ENCODE peak calls at places on chromosomes 5 and 9, in eight cellular contexts. One of them, this sample, is unnamed.

GRCh38 chr5:27706832-27707231 is 668.4 kb upstream of the CDH9 start:
- DNase-seq in heart left ventricle: no peak
- DNase-seq in A549: no peak
- DNase-seq in suprapubic skin: no peak
- DNase-seq in kidney epithelial cell: peak; percentile 19
- DNase-seq in IMR-90: no peak
- DNase-seq in NB4: no peak
- DNase-seq in astrocyte: peak; percentile 13
- DNase-seq in this sample: no peak

GRCh38 chr9:83013261-83013610 is 49.7 kb downstream of the RASEF start:
- DNase-seq in suprapubic skin: no peak
- DNase-seq in NB4: no peak
- DNase-seq in kidney epithelial cell: no peak
- DNase-seq in astrocyte: peak; percentile 78
- DNase-seq in IMR-90: peak; percentile 83
- DNase-seq in A549: peak; percentile 23
- DNase-seq in heart left ventricle: no peak
- DNase-seq in this sample: no peak

GRCh38 chr5:8538813-8539212 is 669.9 kb downstream of the MTRR start:
- DNase-seq in IMR-90: no peak
- DNase-seq in suprapubic skin: no peak
- DNase-seq in NB4: no peak
- DNase-seq in kidney epithelial cell: no peak
- DNase-seq in astrocyte: no peak
- DNase-seq in A549: no peak
- DNase-seq in heart left ventricle: no peak
- DNase-seq in this sample: peak; percentile 98

GRCh38 chr5:98999631-99000030 is 70.8 kb upstream of the CHD1 start:
- DNase-seq in kidney epithelial cell: no peak
- DNase-seq in A549: no peak
- DNase-seq in astrocyte: no peak
- DNase-seq in IMR-90: no peak
- DNase-seq in heart left ventricle: no peak
- DNase-seq in NB4: no peak
- DNase-seq in suprapubic skin: no peak
- DNase-seq in this sample: no peak

GRCh38 chr5:159206818-159207217 is 2.5 kb downstream of the RNF145 start:
- DNase-seq in A549: no peak
- DNase-seq in IMR-90: no peak
- DNase-seq in heart left ventricle: no peak
- DNase-seq in kidney epithelial cell: no peak
- DNase-seq in NB4: no peak
- DNase-seq in suprapubic skin: no peak
- DNase-seq in astrocyte: no peak
- DNase-seq in this sample: no peak

GRCh38 chr9:98563997-98564396 is 144.7 kb downstream of the GABBR2 start:
- DNase-seq in heart left ventricle: no peak
- DNase-seq in NB4: no peak
- DNase-seq in A549: no peak
- DNase-seq in IMR-90: no peak
- DNase-seq in suprapubic skin: no peak
- DNase-seq in astrocyte: no peak
- DNase-seq in kidney epithelial cell: no peak
- DNase-seq in this sample: no peak

GRCh38 chr9:113154936-113155335 is 4.1 kb downstream of the SLC31A2 start:
- DNase-seq in NB4: peak; percentile 79
- DNase-seq in astrocyte: no peak
- DNase-seq in heart left ventricle: no peak
- DNase-seq in IMR-90: peak; percentile 31
- DNase-seq in kidney epithelial cell: no peak
- DNase-seq in suprapubic skin: no peak
- DNase-seq in A549: no peak
- DNase-seq in this sample: no peak

GRCh38 chr9:111039203-111039907 is 1.1 kb upstream of the LPAR1 start:
- DNase-seq in astrocyte: no peak
- DNase-seq in heart left ventricle: no peak
- DNase-seq in suprapubic skin: no peak
- DNase-seq in kidney epithelial cell: no peak
- DNase-seq in IMR-90: no peak
- DNase-seq in A549: no peak
- DNase-seq in NB4: no peak
- DNase-seq in this sample: no peak

GRCh38 chr9:74672237-74672636 is 175.1 kb downstream of the RORB start:
- DNase-seq in astrocyte: no peak
- DNase-seq in heart left ventricle: no peak
- DNase-seq in kidney epithelial cell: no peak
- DNase-seq in NB4: no peak
- DNase-seq in suprapubic skin: no peak
- DNase-seq in IMR-90: no peak
- DNase-seq in A549: no peak
- DNase-seq in this sample: no peak

DNA sequence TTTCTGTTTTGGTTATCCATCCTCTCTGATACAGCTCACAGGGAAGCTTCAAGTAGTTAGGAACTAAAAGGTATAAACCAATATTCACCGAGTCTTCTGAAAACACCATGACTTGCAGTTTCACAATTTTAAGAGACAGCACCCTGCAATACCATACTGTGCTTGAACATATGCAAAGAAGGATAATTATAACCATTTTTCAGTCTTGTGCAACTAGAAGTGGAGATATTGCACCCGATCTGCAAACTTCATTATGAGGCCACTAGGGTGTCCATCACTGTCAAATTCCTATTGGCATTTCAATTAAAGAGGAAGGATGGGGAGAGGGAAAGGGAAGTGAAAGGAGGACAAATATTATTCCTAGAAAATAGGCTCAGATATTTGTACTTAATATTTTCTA is 32.4 kb upstream of the CEP120 start:
- DNase-seq in IMR-90: no peak
- DNase-seq in heart left ventricle: no peak
- DNase-seq in astrocyte: no peak
- DNase-seq in NB4: peak; percentile 61
- DNase-seq in kidney epithelial cell: no peak
- DNase-seq in suprapubic skin: no peak
- DNase-seq in A549: no peak
- DNase-seq in this sample: no peak
- TF ChIP-seq CTCF in IMR-90: no peak
- TF ChIP-seq CTCF in heart left ventricle: no peak
- TF ChIP-seq CTCF in astrocyte: no peak
- TF ChIP-seq CTCF in NB4: no peak
- TF ChIP-seq CTCF in kidney epithelial cell: no peak
- TF ChIP-seq CTCF in suprapubic skin: no peak
- TF ChIP-seq CTCF in A549: no peak
- TF ChIP-seq CTCF in this sample: no peak

GRCh38 chr5:132747693-132748440 is 641 bp downstream of the CCNI2 start:
- DNase-seq in kidney epithelial cell: no peak
- DNase-seq in astrocyte: no peak
- DNase-seq in suprapubic skin: no peak
- DNase-seq in heart left ventricle: no peak
- DNase-seq in NB4: no peak
- DNase-seq in A549: no peak
- DNase-seq in IMR-90: no peak
- DNase-seq in this sample: no peak

GRCh38 chr5:132748522-132749000 is 1.3 kb downstream of the CCNI2 start:
- DNase-seq in NB4: no peak
- DNase-seq in heart left ventricle: no peak
- DNase-seq in A549: no peak
- DNase-seq in astrocyte: no peak
- DNase-seq in IMR-90: no peak
- DNase-seq in kidney epithelial cell: no peak
- DNase-seq in suprapubic skin: no peak
- DNase-seq in this sample: no peak

GRCh38 chr5:132747064-132747692 is at the start of gene CCNI2:
- DNase-seq in heart left ventricle: no peak
- DNase-seq in IMR-90: no peak
- DNase-seq in A549: peak; percentile 65
- DNase-seq in suprapubic skin: no peak
- DNase-seq in kidney epithelial cell: no peak
- DNase-seq in NB4: peak; percentile 20
- DNase-seq in astrocyte: no peak
- DNase-seq in this sample: no peak

GRCh38 chr5:132744659-132745058 is 2.6 kb upstream of the CCNI2 start:
- DNase-seq in kidney epithelial cell: no peak
- DNase-seq in astrocyte: no peak
- DNase-seq in suprapubic skin: no peak
- DNase-seq in heart left ventricle: no peak
- DNase-seq in IMR-90: no peak
- DNase-seq in NB4: no peak
- DNase-seq in A549: no peak
- DNase-seq in this sample: no peak

GRCh38 chr5:132746592-132747063 is 598 bp upstream of the CCNI2 start:
- DNase-seq in A549: no peak
- DNase-seq in heart left ventricle: no peak
- DNase-seq in suprapubic skin: no peak
- DNase-seq in NB4: peak; percentile 41
- DNase-seq in astrocyte: no peak
- DNase-seq in IMR-90: no peak
- DNase-seq in kidney epithelial cell: peak; percentile 35
- DNase-seq in this sample: no peak
- TF ChIP-seq CTCF in A549: peak; percentile 69
- TF ChIP-seq CTCF in heart left ventricle: no peak
- TF ChIP-seq CTCF in suprapubic skin: no peak
- TF ChIP-seq CTCF in NB4: no peak
- TF ChIP-seq CTCF in astrocyte: peak; percentile 8
- TF ChIP-seq CTCF in IMR-90: peak; percentile 13
- TF ChIP-seq CTCF in kidney epithelial cell: peak; percentile 73
- TF ChIP-seq CTCF in this sample: no peak

GRCh38 chr9:76756273-76756650 is 8.0 kb upstream of the PCA3 start:
- DNase-seq in suprapubic skin: no peak
- DNase-seq in heart left ventricle: no peak
- DNase-seq in NB4: peak; percentile 63
- DNase-seq in IMR-90: peak; percentile 41
- DNase-seq in kidney epithelial cell: no peak
- DNase-seq in A549: peak; percentile 11
- DNase-seq in astrocyte: no peak
- DNase-seq in this sample: no peak
- TF ChIP-seq CTCF in suprapubic skin: no peak
- TF ChIP-seq CTCF in heart left ventricle: no peak
- TF ChIP-seq CTCF in NB4: peak; percentile 38
- TF ChIP-seq CTCF in IMR-90: peak; percentile 43
- TF ChIP-seq CTCF in kidney epithelial cell: peak; percentile 34
- TF ChIP-seq CTCF in A549: peak; percentile 37
- TF ChIP-seq CTCF in astrocyte: no peak
- TF ChIP-seq CTCF in this sample: peak; percentile 42

DNA sequence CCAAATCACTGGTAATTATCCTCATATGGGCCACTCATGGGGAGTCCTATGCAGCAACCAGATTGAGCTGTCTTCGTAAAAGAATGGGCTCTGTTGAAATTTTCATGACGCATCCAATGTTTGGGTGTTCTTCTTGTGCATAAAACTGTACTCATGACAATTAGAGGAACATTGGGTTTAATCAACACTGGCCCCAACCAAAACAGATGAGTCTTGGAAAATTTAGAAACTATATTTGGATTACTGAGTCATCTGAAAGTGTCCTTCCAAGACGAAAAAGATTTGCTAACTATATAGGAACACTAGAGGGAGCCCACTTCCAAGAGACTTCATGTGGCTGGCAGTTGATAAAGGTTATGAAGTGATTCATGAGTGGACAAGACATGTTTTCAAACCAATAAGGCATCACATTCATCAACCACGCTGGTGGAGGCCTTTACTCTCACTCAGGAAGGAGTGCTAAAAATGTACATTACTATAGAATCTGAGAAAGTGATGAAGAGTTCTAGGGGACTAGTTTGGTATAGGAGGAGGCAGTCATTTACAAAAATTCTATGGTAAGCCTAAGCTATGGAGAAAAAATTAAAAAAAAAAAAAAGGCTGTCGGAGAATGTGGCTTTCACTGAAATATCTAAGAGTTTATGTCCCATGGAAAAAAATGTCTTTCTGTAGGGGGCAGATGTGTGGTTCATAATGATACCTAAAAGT is 313.5 kb downstream of the PRDM9 start:
- DNase-seq in kidney epithelial cell: peak; percentile 32
- DNase-seq in astrocyte: no peak
- DNase-seq in heart left ventricle: no peak
- DNase-seq in IMR-90: peak; percentile 1
- DNase-seq in A549: peak; percentile 5
- DNase-seq in suprapubic skin: no peak
- DNase-seq in NB4: peak; percentile 48
- DNase-seq in this sample: peak; percentile 63
- TF ChIP-seq CTCF in kidney epithelial cell: peak; percentile 72
- TF ChIP-seq CTCF in astrocyte: peak; percentile 42
- TF ChIP-seq CTCF in heart left ventricle: no peak
- TF ChIP-seq CTCF in IMR-90: peak; percentile 12
- TF ChIP-seq CTCF in A549: peak; percentile 39
- TF ChIP-seq CTCF in suprapubic skin: no peak
- TF ChIP-seq CTCF in NB4: peak; percentile 38
- TF ChIP-seq CTCF in this sample: peak; percentile 68

DNA sequence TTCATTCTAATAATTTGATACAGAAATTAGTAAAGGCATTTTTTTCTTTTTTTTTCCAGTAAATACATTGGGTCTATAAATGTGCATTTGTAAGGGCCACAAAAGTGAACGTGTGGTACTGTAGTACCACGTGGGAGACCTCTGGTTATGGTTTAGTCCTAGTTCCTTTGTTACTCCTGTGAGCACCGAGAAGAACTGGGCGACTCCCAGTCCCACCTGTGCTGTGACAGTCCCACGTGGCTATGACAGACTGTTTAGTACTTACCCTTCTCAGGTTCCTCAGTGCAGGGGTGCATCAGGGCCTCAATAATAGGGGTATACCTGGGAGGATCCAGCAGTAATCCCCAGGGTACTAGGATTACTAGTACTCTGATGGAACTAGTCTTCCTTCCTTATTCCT is 49.3 kb downstream of the LRRC70 start:
- DNase-seq in A549: no peak
- DNase-seq in suprapubic skin: no peak
- DNase-seq in heart left ventricle: no peak
- DNase-seq in kidney epithelial cell: no peak
- DNase-seq in NB4: no peak
- DNase-seq in IMR-90: no peak
- DNase-seq in astrocyte: no peak
- DNase-seq in this sample: no peak
- TF ChIP-seq CTCF in A549: no peak
- TF ChIP-seq CTCF in suprapubic skin: no peak
- TF ChIP-seq CTCF in heart left ventricle: no peak
- TF ChIP-seq CTCF in kidney epithelial cell: no peak
- TF ChIP-seq CTCF in NB4: no peak
- TF ChIP-seq CTCF in IMR-90: no peak
- TF ChIP-seq CTCF in astrocyte: no peak
- TF ChIP-seq CTCF in this sample: no peak

GRCh38 chr9:121620777-121621437 is 30.5 kb upstream of the DAB2IP start:
- DNase-seq in kidney epithelial cell: no peak
- DNase-seq in astrocyte: no peak
- DNase-seq in IMR-90: no peak
- DNase-seq in heart left ventricle: no peak
- DNase-seq in NB4: peak; percentile 74
- DNase-seq in A549: peak; percentile 67
- DNase-seq in suprapubic skin: no peak
- DNase-seq in this sample: no peak
- TF ChIP-seq CTCF in kidney epithelial cell: peak; percentile 70
- TF ChIP-seq CTCF in astrocyte: peak; percentile 38
- TF ChIP-seq CTCF in IMR-90: peak; percentile 45
- TF ChIP-seq CTCF in heart left ventricle: peak; percentile 13
- TF ChIP-seq CTCF in NB4: peak; percentile 80
- TF ChIP-seq CTCF in A549: peak; percentile 47
- TF ChIP-seq CTCF in suprapubic skin: no peak
- TF ChIP-seq CTCF in this sample: peak; percentile 34

DNA sequence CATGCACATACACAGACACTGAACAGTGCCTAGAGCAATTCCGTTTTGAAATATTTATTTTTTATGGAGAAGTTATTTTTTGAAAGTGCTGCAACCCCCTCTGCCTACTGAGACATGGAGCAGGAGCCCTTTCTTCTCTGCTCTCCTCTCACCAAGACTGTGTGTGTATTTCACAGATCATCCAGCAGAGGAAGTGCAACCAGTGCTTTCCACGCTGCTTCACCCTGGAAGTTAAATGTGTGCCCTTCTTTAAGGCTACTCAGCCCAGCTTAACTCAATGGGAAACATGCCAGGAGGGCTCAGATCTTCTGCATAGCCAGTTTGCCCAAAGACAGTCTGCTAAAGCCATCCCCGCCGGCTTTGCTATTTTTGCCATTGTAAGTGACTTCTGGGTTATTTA is 606.3 kb downstream of the TLE1 start:
- DNase-seq in kidney epithelial cell: no peak
- DNase-seq in suprapubic skin: no peak
- DNase-seq in NB4: peak; percentile 24
- DNase-seq in astrocyte: peak; percentile 14
- DNase-seq in A549: no peak
- DNase-seq in IMR-90: peak; percentile 40
- DNase-seq in heart left ventricle: no peak
- DNase-seq in this sample: no peak
- TF ChIP-seq CTCF in kidney epithelial cell: peak; percentile 18
- TF ChIP-seq CTCF in suprapubic skin: peak; percentile 1
- TF ChIP-seq CTCF in NB4: peak; percentile 7
- TF ChIP-seq CTCF in astrocyte: peak; percentile 15
- TF ChIP-seq CTCF in A549: no peak
- TF ChIP-seq CTCF in IMR-90: peak; percentile 16
- TF ChIP-seq CTCF in heart left ventricle: no peak
- TF ChIP-seq CTCF in this sample: peak; percentile 29

This sample was measured in LNCaP clone FGC.